ENCODE peak calls at places on chromosomes 3 and 15, in nine cellular contexts. L, J, P, M, G, I, K, Z and Q are unnamed samples. For H3K4me1, the result is how much of the 10 kb centered on the place peaks cover.

GRCh38 chr3:36813320-36813719 is 49.0 kb upstream of the DCLK3 start:
- DNase-seq in I (no peak), J (no peak), P (no peak), M (no peak), K (no peak), L (no peak), G (no peak), Z (no peak), Q (no peak)

GRCh38 chr15:86494475-86494874 is 414.8 kb downstream of the AGBL1 start:
- DNase-seq in L (no peak), M (no peak), P (no peak), G (no peak), Z (no peak), K (no peak), I (no peak), J (no peak), Q (no peak)

GRCh38 chr3:165667676-165668075 is 169.5 kb downstream of the BCHE start:
- DNase-seq in L (no peak), J (no peak), G (no peak), P (no peak), Z (no peak), I (no peak), M (no peak), K (no peak), Q (no peak)

GRCh38 chr15:62783303-62783957 is 259.1 kb upstream of the TPM1 start:
- DNase-seq in Z (peak), I (no peak), K (no peak), P (no peak), J (no peak), L (no peak), G (no peak), M (no peak), Q (no peak)

GRCh38 chr3:170809021-170809974 is 60.7 kb downstream of the RPL22L1 start:
- DNase-seq in Z (peak), L (peak), K (peak), G (no peak), M (no peak), P (peak), J (peak), I (no peak), Q (no peak)

GRCh38 chr3:71537211-71537611 is 46.3 kb downstream of the FOXP1 start:
- DNase-seq in J (no peak), G (no peak), P (no peak), I (no peak), Z (peak), M (no peak), K (no peak), L (no peak), Q (no peak)

GRCh38 chr3:33884204-33884561 is 85.8 kb downstream of the PDCD6IP start:
- DNase-seq in J (no peak), Z (peak), I (no peak), M (no peak), K (no peak), P (no peak), L (peak), G (no peak), Q (peak)

GRCh38 chr3:102169915-102170479 is 264.8 kb upstream of the ZPLD1 start:
- DNase-seq in P (no peak), K (no peak), Z (no peak), I (no peak), L (no peak), M (no peak), G (no peak), J (no peak), Q (no peak)

GRCh38 chr3:71397046-71397445 is 186.5 kb downstream of the FOXP1 start:
- DNase-seq in P (peak), Z (peak), K (peak), L (peak), M (no peak), I (no peak), G (no peak), J (peak), Q (no peak)

GRCh38 chr3:134326760-134327593 is 47.3 kb downstream of the AMOTL2 start:
- DNase-seq in K (no peak), G (no peak), J (no peak), L (peak), Z (peak), I (peak), P (no peak), M (no peak), Q (no peak)

GRCh38 chr3:189170559-189170958 is 1.2 kb upstream of the TPRG1 start:
- DNase-seq in I (no peak), Z (no peak), J (no peak), L (no peak), M (no peak), K (no peak), G (no peak), P (no peak), Q (no peak)

GRCh38 chr3:146948985-146949384 is 343.8 kb upstream of the PLSCR5 start:
- DNase-seq in K (no peak), Z (no peak), J (no peak), M (no peak), L (no peak), I (no peak), P (no peak), G (no peak), Q (no peak)

GRCh38 chr3:31289592-31289991 is 243.1 kb upstream of the STT3B start:
- DNase-seq in M (no peak), P (no peak), L (no peak), Z (no peak), I (no peak), G (no peak), J (no peak), K (no peak), Q (no peak)
- H3K4me1 ChIP-seq in M (under half), P (under half), L (under half), Z (under half), I (under half), G (under half), J (under half), K (under half), Q (under half)

DNA sequence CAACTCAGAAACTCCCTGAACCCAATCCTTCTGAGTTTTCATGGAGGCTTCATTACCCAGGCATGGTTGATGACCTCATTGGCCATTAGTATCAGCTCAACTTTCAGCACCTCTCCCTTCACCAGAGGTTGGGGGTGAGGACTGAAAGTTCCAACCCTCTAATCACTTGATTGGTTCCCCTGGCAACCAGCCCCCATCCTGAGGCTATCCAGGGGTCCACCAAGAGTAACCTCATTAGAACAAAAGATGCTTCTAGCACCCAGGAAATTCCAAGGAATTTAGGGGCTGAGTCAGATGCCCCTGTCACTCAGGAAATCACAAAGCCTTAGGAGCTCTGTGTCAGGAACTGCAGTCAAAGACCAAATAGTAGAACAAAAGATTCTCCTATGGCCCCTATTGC is 43.8 kb downstream of the ADAMTSL3 start:
- DNase-seq in Z (no peak), G (no peak), I (no peak), K (no peak), L (no peak), M (no peak), J (no peak), P (no peak), Q (no peak)
- H3K4me1 ChIP-seq in Z (under half), G (under half), I (under half), K (under half), L (under half), M (under half), J (under half), P (under half), Q (under half)

DNA sequence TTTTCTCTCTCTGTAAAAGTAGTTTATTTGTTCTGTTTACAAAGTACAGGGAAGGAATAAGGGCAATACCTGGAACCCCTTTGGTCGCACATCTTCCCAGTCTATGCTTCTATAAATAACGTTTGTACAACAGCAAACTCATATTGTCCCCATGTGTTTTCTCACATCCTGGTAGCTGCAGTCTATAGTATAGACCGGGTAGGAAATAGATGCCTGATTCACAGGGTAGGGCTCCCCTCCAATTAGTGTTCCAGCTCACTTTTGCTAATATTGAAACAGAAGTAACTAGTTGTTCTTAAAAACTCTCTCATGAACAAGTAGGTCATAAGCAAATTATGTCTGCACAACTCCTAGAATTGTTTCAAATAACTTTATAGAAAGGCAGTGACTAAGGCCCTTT is 17.7 kb downstream of the ATG7 start:
- DNase-seq in P (no peak), M (no peak), G (no peak), I (no peak), L (no peak), Z (no peak), J (no peak), K (no peak), Q (no peak)
- H3K4me1 ChIP-seq in P (under half), M (half or more), G (under half), I (under half), L (under half), Z (under half), J (under half), K (under half), Q (under half)

GRCh38 chr3:58034738-58035511 is 26.7 kb downstream of the FLNB start:
- DNase-seq in K (no peak), I (no peak), L (no peak), G (no peak), P (no peak), J (no peak), Z (no peak), M (no peak), Q (no peak)

GRCh38 chr3:58035512-58035867 is 27.3 kb downstream of the FLNB start:
- DNase-seq in M (no peak), K (no peak), P (no peak), L (no peak), G (no peak), Z (no peak), J (no peak), I (no peak), Q (no peak)

GRCh38 chr3:58038675-58039302 is 30.6 kb downstream of the FLNB start:
- DNase-seq in J (no peak), M (no peak), K (no peak), Z (no peak), G (no peak), L (no peak), I (no peak), P (no peak), Q (no peak)

GRCh38 chr3:58037141-58037910 is 29.1 kb downstream of the FLNB start:
- DNase-seq in J (no peak), P (no peak), L (no peak), M (no peak), I (no peak), G (no peak), Z (no peak), K (no peak), Q (no peak)

DNA sequence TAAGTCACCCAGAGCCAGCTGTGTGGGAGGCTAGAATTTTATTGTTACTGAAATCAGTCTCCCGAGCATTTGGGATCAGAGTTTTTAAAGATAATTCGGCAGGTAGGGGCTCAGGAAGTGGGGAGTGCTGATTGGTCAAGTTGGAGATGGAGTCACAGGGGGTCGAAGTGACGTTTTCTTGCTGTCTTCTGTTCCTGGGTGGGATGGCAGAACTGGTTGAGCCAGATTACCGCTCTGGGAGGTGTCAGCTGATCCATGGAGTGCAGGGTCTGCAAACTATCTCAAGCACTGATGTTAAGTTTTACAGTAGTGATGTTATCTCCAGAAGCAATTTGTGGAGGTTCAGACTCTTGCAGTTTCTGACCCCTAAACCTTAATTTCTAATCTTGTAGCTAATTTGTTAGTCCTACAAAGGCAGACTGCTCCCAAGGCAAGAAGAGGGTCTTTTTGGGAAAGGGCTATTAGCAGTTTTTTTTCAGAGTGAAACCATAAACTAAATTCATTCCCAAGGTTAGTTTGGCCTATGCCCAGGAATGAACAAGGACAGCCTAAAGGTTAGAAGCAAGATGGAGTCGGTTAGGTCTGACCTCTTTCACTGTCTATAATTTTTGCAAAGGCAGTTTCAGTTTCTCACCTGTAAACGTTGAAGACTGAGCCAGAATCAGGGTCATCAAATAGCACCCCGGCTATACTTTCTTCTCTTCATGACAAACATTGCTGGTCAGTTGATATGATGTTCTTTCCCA is 28.2 kb downstream of the FLNB start:
- DNase-seq in J (no peak), K (no peak), M (no peak), L (no peak), P (no peak), G (no peak), I (no peak), Z (no peak), Q (no peak)
- H3K4me1 ChIP-seq in J (under half), K (under half), M (under half), L (under half), P (half or more), G (under half), I (under half), Z (half or more), Q (under half)

GRCh38 chr15:57589276-57590073 is 2.2 kb upstream of the MYZAP start:
- DNase-seq in L (no peak), K (no peak), J (no peak), I (peak), G (no peak), P (no peak), Z (no peak), M (no peak), Q (no peak)
- H3K4me1 ChIP-seq in L (under half), K (under half), J (under half), I (under half), G (under half), P (under half), Z (under half), M (under half), Q (under half)

GRCh38 chr3:47047673-47048072 is 68.2 kb downstream of the NBEAL2 start:
- DNase-seq in P (no peak), K (no peak), G (no peak), J (no peak), I (no peak), L (no peak), M (no peak), Z (no peak), Q (no peak)
- H3K4me1 ChIP-seq in P (under half), K (under half), G (under half), J (under half), I (under half), L (under half), M (under half), Z (under half), Q (under half)

GRCh38 chr3:159882367-159882766 is 106.3 kb upstream of the IL12A start:
- DNase-seq in J (no peak), Z (no peak), P (no peak), G (no peak), M (no peak), K (no peak), L (no peak), I (no peak), Q (no peak)
- H3K4me1 ChIP-seq in J (under half), Z (under half), P (under half), G (under half), M (under half), K (half or more), L (under half), I (under half), Q (under half)

GRCh38 chr3:77563012-77563411 is 523.1 kb downstream of the ROBO2 start:
- DNase-seq in M (no peak), L (no peak), K (no peak), Z (no peak), I (no peak), J (no peak), P (no peak), G (no peak), Q (no peak)

GRCh38 chr3:77562089-77562488 is 522.2 kb downstream of the ROBO2 start:
- DNase-seq in P (no peak), L (no peak), K (no peak), Z (no peak), M (no peak), J (no peak), I (no peak), G (no peak), Q (no peak)
- H3K4me1 ChIP-seq in P (under half), L (under half), K (under half), Z (under half), M (under half), J (under half), I (under half), G (under half), Q (under half)

GRCh38 chr3:64148955-64149653 is 76.2 kb downstream of the PRICKLE2 start:
- DNase-seq in L (no peak), M (no peak), K (no peak), J (no peak), Z (no peak), I (no peak), G (no peak), P (no peak), Q (no peak)
- H3K4me1 ChIP-seq in L (under half), M (under half), K (under half), J (under half), Z (half or more), I (under half), G (under half), P (under half), Q (under half)

GRCh38 chr3:123781138-123781537 is 103.0 kb downstream of the MYLK start:
- DNase-seq in I (no peak), P (no peak), L (no peak), G (no peak), J (no peak), Z (no peak), K (no peak), M (no peak), Q (no peak)

GRCh38 chr3:123782488-123782887 is 101.6 kb downstream of the MYLK start:
- DNase-seq in G (no peak), M (no peak), Z (no peak), I (no peak), L (no peak), P (no peak), J (no peak), K (no peak), Q (no peak)

GRCh38 chr3:123783811-123784210 is 100.3 kb downstream of the MYLK start:
- DNase-seq in L (no peak), P (peak), Z (no peak), M (no peak), G (no peak), I (no peak), K (no peak), J (no peak), Q (no peak)

GRCh38 chr3:123781571-123782275 is 102.4 kb downstream of the MYLK start:
- DNase-seq in K (no peak), L (no peak), P (no peak), J (no peak), G (no peak), M (no peak), I (no peak), Z (no peak), Q (no peak)

DNA sequence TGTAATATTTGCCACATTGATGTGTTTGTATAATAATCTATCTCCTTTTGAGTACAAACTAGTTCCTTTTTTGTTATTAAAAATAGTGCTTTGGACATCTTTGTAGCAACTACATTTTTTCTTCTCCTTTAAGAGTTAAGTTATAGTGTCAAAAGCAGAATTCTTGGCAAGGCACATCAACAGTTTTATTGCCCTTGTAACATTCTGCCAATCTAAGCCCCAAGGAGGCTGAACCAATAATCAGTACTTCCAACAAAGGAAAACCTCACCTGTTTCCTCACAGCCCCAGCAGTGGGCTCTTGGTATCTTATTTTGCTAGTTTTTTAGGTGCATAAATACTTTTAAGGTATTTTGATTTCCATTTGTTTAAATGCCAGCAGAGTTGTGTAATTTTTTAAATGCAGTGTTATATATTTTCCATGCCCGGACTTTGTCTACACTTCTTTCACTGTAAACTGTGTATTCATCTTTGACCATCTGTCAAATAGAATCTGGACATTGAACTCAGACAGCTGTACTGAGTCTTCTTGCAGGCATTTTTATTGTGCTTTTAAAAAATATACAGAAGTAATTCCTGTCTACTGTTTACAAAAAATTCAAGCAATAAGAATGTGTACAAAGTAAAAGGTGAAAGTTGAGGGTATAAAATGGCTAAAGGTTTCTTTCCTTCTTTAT is 100.9 kb downstream of the MYLK start:
- DNase-seq in J (no peak), I (no peak), L (no peak), K (no peak), Z (no peak), M (no peak), G (no peak), P (no peak), Q (no peak)
- H3K4me1 ChIP-seq in J (under half), I (under half), L (under half), K (under half), Z (under half), M (under half), G (under half), P (under half), Q (under half)